ENCODE peak calls at places on chromosomes 7 and 10, in eight cellular contexts. A is NT2/D1; N is KBM-7; M is AG04450; Y is NCI-H446 treated with DMSO at 0.1 percent for 48 hours; B is NCI-H2081; E is myocyte; V is activated CD4-positive, alpha-beta T cell treated with anti-CD3 and anti-CD28 coated beads, Interleukin-2, amount 50 U/mL, for 1 hour. X is an unnamed sample.

GRCh38 chr7:106050743-106051110 is 61.4 kb downstream of the SYPL1 start:
- DNase-seq in N (no peak), V (no peak), E (peak), M (no peak), Y (peak), A (no peak), B (no peak), X (no peak)

GRCh38 chr7:17481118-17481517 is 182.7 kb downstream of the AHR start:
- DNase-seq in N (no peak), B (no peak), Y (no peak), M (no peak), V (no peak), E (no peak), A (no peak), X (no peak)

GRCh38 chr7:69517985-69518731 is 80.1 kb upstream of the AUTS2 start:
- DNase-seq in Y (peak), V (no peak), M (no peak), B (no peak), E (no peak), N (no peak), A (peak), X (no peak)

GRCh38 chr10:85528318-85528652 is 838.3 kb downstream of the GRID1 start:
- DNase-seq in N (no peak), B (no peak), A (no peak), E (no peak), V (no peak), Y (no peak), M (no peak), X (no peak)

GRCh38 chr10:21364196-21365114 is 161.0 kb downstream of the SKIDA1 start:
- DNase-seq in A (peak), Y (no peak), N (no peak), E (peak), B (no peak), M (peak), V (no peak), X (peak)

GRCh38 chr7:101659706-101660105 is 30.6 kb upstream of the MYL10 start:
- DNase-seq in V (no peak), B (no peak), E (no peak), N (no peak), M (no peak), Y (no peak), A (no peak), X (no peak)

GRCh38 chr10:11106621-11107374 is 89.1 kb downstream of the CELF2 start:
- DNase-seq in N (no peak), V (no peak), M (no peak), B (no peak), E (no peak), A (no peak), Y (no peak), X (no peak)

GRCh38 chr7:87003872-87004798 is 55.3 kb downstream of the ELAPOR2 start:
- DNase-seq in E (no peak), N (no peak), A (no peak), Y (no peak), V (no peak), B (peak), M (no peak), X (no peak)

GRCh38 chr7:12152196-12152918 is 58.7 kb upstream of the TMEM106B start:
- DNase-seq in N (no peak), E (no peak), V (no peak), A (no peak), B (no peak), M (no peak), Y (no peak), X (no peak)

GRCh38 chr7:55556031-55556430 is 16.3 kb downstream of the VOPP1 start:
- DNase-seq in N (no peak), B (no peak), A (no peak), V (no peak), M (no peak), E (no peak), Y (no peak), X (no peak)

GRCh38 chr7:24158976-24159375 is 125.0 kb upstream of the NPY start:
- DNase-seq in M (no peak), Y (no peak), A (no peak), V (no peak), N (no peak), E (no peak), B (no peak), X (no peak)

GRCh38 chr7:14195896-14196295 is 206.4 kb upstream of the ETV1 start:
- DNase-seq in A (no peak), M (no peak), E (no peak), Y (peak), N (no peak), V (no peak), B (no peak), X (peak)

GRCh38 chr7:17552373-17552772 is 253.9 kb downstream of the AHR start:
- DNase-seq in M (no peak), E (no peak), B (no peak), N (no peak), V (no peak), Y (no peak), A (no peak), X (no peak)

GRCh38 chr7:74462707-74463100 is 9.0 kb downstream of the GTF2IRD1 start:
- DNase-seq in A (no peak), N (no peak), M (no peak), V (no peak), Y (no peak), B (no peak), E (no peak), X (no peak)

GRCh38 chr10:2985729-2986232 is 81.6 kb upstream of the PFKP start:
- DNase-seq in A (peak), M (no peak), V (no peak), E (no peak), N (no peak), B (no peak), Y (no peak), X (no peak)

GRCh38 chr7:92586403-92586802 is 3.8 kb downstream of the FAM133B start:
- DNase-seq in V (no peak), Y (no peak), M (no peak), E (no peak), N (no peak), B (no peak), A (no peak), X (no peak)

GRCh38 chr10:118626953-118627352 is 31.5 kb upstream of the PRLHR start:
- DNase-seq in B (no peak), N (no peak), Y (no peak), A (no peak), E (no peak), V (no peak), M (no peak), X (no peak)

GRCh38 chr7:4108951-4109350 is 573.1 kb upstream of the FOXK1 start:
- DNase-seq in E (no peak), V (no peak), A (no peak), Y (no peak), M (no peak), B (no peak), N (no peak), X (no peak)

GRCh38 chr7:36625247-36625646 is 99.0 kb downstream of the AOAH start:
- DNase-seq in A (no peak), M (no peak), V (no peak), E (peak), B (no peak), Y (no peak), N (peak), X (no peak)

GRCh38 chr7:99958564-99959227 is 17.1 kb downstream of the AZGP1 start:
- DNase-seq in Y (no peak), A (no peak), N (no peak), M (no peak), E (no peak), V (no peak), B (no peak), X (no peak)

GRCh38 chr7:12244129-12244528 is 33.0 kb downstream of the TMEM106B start:
- DNase-seq in Y (no peak), M (no peak), A (peak), E (peak), V (no peak), N (no peak), B (no peak), X (no peak)

GRCh38 chr7:74101061-74101681 is 17.6 kb downstream of the LIMK1 start:
- DNase-seq in M (no peak), V (no peak), Y (no peak), E (peak), A (no peak), N (no peak), B (no peak), X (peak)

GRCh38 chr10:33484787-33485186 is 150.3 kb upstream of the NRP1 start:
- DNase-seq in N (no peak), B (no peak), A (no peak), M (no peak), V (no peak), E (no peak), Y (no peak), X (peak)

GRCh38 chr10:111856631-111857030 is 326.9 kb downstream of the GPAM start:
- DNase-seq in A (no peak), V (no peak), M (no peak), N (no peak), Y (no peak), E (peak), B (no peak), X (peak)